ENCODE peak calls at places on chromosomes 12 and 14, in seven cellular contexts. One of them, this sample, is unnamed.

GRCh38 chr12:1863823-1864222 is 43.5 kb downstream of the LRTM2 start:
- DNase-seq in stimulated activated CD8-positive, alpha-beta memory T cell treated with anti-CD3 and anti-CD28 coated beads, Interleukin-15, amount 100 ng/mL, for 1 hour: no peak
- DNase-seq in activated CD8-positive, alpha-beta T cell treated with anti-CD3 and anti-CD28 coated beads, Interleukin-2, amount 10 ng/mL, durations not matched to agents 7 days and 5 days: no peak
- DNase-seq in activated CD4-positive, alpha-beta T cell treated with anti-CD3 and anti-CD28 coated beads, Interleukin-2, amount 50 U/mL, for 1 hour: no peak
- DNase-seq in A172: no peak
- DNase-seq in putamen: no peak
- DNase-seq in HuH-7: no peak
- DNase-seq in this sample: no peak

GRCh38 chr14:52402812-52403526 is 88.9 kb downstream of the PTGER2 start:
- DNase-seq in stimulated activated CD8-positive, alpha-beta memory T cell treated with anti-CD3 and anti-CD28 coated beads, Interleukin-15, amount 100 ng/mL, for 1 hour: no peak
- DNase-seq in activated CD8-positive, alpha-beta T cell treated with anti-CD3 and anti-CD28 coated beads, Interleukin-2, amount 10 ng/mL, durations not matched to agents 7 days and 5 days: no peak
- DNase-seq in activated CD4-positive, alpha-beta T cell treated with anti-CD3 and anti-CD28 coated beads, Interleukin-2, amount 50 U/mL, for 1 hour: no peak
- DNase-seq in A172: no peak
- DNase-seq in putamen: no peak
- DNase-seq in HuH-7: no peak
- DNase-seq in this sample: no peak

GRCh38 chr12:83390186-83390585 is 703.5 kb downstream of the TMTC2 start:
- DNase-seq in stimulated activated CD8-positive, alpha-beta memory T cell treated with anti-CD3 and anti-CD28 coated beads, Interleukin-15, amount 100 ng/mL, for 1 hour: no peak
- DNase-seq in activated CD8-positive, alpha-beta T cell treated with anti-CD3 and anti-CD28 coated beads, Interleukin-2, amount 10 ng/mL, durations not matched to agents 7 days and 5 days: no peak
- DNase-seq in activated CD4-positive, alpha-beta T cell treated with anti-CD3 and anti-CD28 coated beads, Interleukin-2, amount 50 U/mL, for 1 hour: no peak
- DNase-seq in A172: no peak
- DNase-seq in putamen: no peak
- DNase-seq in HuH-7: no peak
- DNase-seq in this sample: no peak

GRCh38 chr12:34400986-34401658 is 378.8 kb downstream of the ALG10 start:
- DNase-seq in stimulated activated CD8-positive, alpha-beta memory T cell treated with anti-CD3 and anti-CD28 coated beads, Interleukin-15, amount 100 ng/mL, for 1 hour: no peak
- DNase-seq in activated CD8-positive, alpha-beta T cell treated with anti-CD3 and anti-CD28 coated beads, Interleukin-2, amount 10 ng/mL, durations not matched to agents 7 days and 5 days: no peak
- DNase-seq in activated CD4-positive, alpha-beta T cell treated with anti-CD3 and anti-CD28 coated beads, Interleukin-2, amount 50 U/mL, for 1 hour: no peak
- DNase-seq in A172: no peak
- DNase-seq in putamen: no peak
- DNase-seq in HuH-7: no peak
- DNase-seq in this sample: peak

GRCh38 chr12:75665216-75665615 is 153.8 kb upstream of the KRR1 start:
- DNase-seq in stimulated activated CD8-positive, alpha-beta memory T cell treated with anti-CD3 and anti-CD28 coated beads, Interleukin-15, amount 100 ng/mL, for 1 hour: no peak
- DNase-seq in activated CD8-positive, alpha-beta T cell treated with anti-CD3 and anti-CD28 coated beads, Interleukin-2, amount 10 ng/mL, durations not matched to agents 7 days and 5 days: no peak
- DNase-seq in activated CD4-positive, alpha-beta T cell treated with anti-CD3 and anti-CD28 coated beads, Interleukin-2, amount 50 U/mL, for 1 hour: no peak
- DNase-seq in A172: peak
- DNase-seq in putamen: no peak
- DNase-seq in HuH-7: no peak
- DNase-seq in this sample: no peak

GRCh38 chr12:28887591-28887990 is 261.5 kb upstream of the FAR2 start:
- DNase-seq in stimulated activated CD8-positive, alpha-beta memory T cell treated with anti-CD3 and anti-CD28 coated beads, Interleukin-15, amount 100 ng/mL, for 1 hour: no peak
- DNase-seq in activated CD8-positive, alpha-beta T cell treated with anti-CD3 and anti-CD28 coated beads, Interleukin-2, amount 10 ng/mL, durations not matched to agents 7 days and 5 days: no peak
- DNase-seq in activated CD4-positive, alpha-beta T cell treated with anti-CD3 and anti-CD28 coated beads, Interleukin-2, amount 50 U/mL, for 1 hour: no peak
- DNase-seq in A172: no peak
- DNase-seq in putamen: no peak
- DNase-seq in HuH-7: no peak
- DNase-seq in this sample: no peak

GRCh38 chr12:120209851-120210250 is 8.9 kb upstream of the RPLP0 start:
- DNase-seq in stimulated activated CD8-positive, alpha-beta memory T cell treated with anti-CD3 and anti-CD28 coated beads, Interleukin-15, amount 100 ng/mL, for 1 hour: no peak
- DNase-seq in activated CD8-positive, alpha-beta T cell treated with anti-CD3 and anti-CD28 coated beads, Interleukin-2, amount 10 ng/mL, durations not matched to agents 7 days and 5 days: no peak
- DNase-seq in activated CD4-positive, alpha-beta T cell treated with anti-CD3 and anti-CD28 coated beads, Interleukin-2, amount 50 U/mL, for 1 hour: no peak
- DNase-seq in A172: no peak
- DNase-seq in putamen: no peak
- DNase-seq in HuH-7: no peak
- DNase-seq in this sample: no peak

GRCh38 chr12:132429932-132430643 is 59.9 kb upstream of the FBRSL1 start:
- DNase-seq in stimulated activated CD8-positive, alpha-beta memory T cell treated with anti-CD3 and anti-CD28 coated beads, Interleukin-15, amount 100 ng/mL, for 1 hour: peak
- DNase-seq in activated CD8-positive, alpha-beta T cell treated with anti-CD3 and anti-CD28 coated beads, Interleukin-2, amount 10 ng/mL, durations not matched to agents 7 days and 5 days: peak
- DNase-seq in activated CD4-positive, alpha-beta T cell treated with anti-CD3 and anti-CD28 coated beads, Interleukin-2, amount 50 U/mL, for 1 hour: peak
- DNase-seq in A172: peak
- DNase-seq in putamen: no peak
- DNase-seq in HuH-7: peak
- DNase-seq in this sample: peak

GRCh38 chr12:25496098-25496587 is 56.9 kb downstream of the LMNTD1 start:
- DNase-seq in stimulated activated CD8-positive, alpha-beta memory T cell treated with anti-CD3 and anti-CD28 coated beads, Interleukin-15, amount 100 ng/mL, for 1 hour: no peak
- DNase-seq in activated CD8-positive, alpha-beta T cell treated with anti-CD3 and anti-CD28 coated beads, Interleukin-2, amount 10 ng/mL, durations not matched to agents 7 days and 5 days: no peak
- DNase-seq in activated CD4-positive, alpha-beta T cell treated with anti-CD3 and anti-CD28 coated beads, Interleukin-2, amount 50 U/mL, for 1 hour: no peak
- DNase-seq in A172: no peak
- DNase-seq in putamen: no peak
- DNase-seq in HuH-7: no peak
- DNase-seq in this sample: no peak

GRCh38 chr14:29486132-29486531 is 441.5 kb downstream of the PRKD1 start:
- DNase-seq in stimulated activated CD8-positive, alpha-beta memory T cell treated with anti-CD3 and anti-CD28 coated beads, Interleukin-15, amount 100 ng/mL, for 1 hour: no peak
- DNase-seq in activated CD8-positive, alpha-beta T cell treated with anti-CD3 and anti-CD28 coated beads, Interleukin-2, amount 10 ng/mL, durations not matched to agents 7 days and 5 days: no peak
- DNase-seq in activated CD4-positive, alpha-beta T cell treated with anti-CD3 and anti-CD28 coated beads, Interleukin-2, amount 50 U/mL, for 1 hour: no peak
- DNase-seq in A172: no peak
- DNase-seq in putamen: no peak
- DNase-seq in HuH-7: no peak
- DNase-seq in this sample: no peak

GRCh38 chr14:89842852-89843251 is 111.7 kb downstream of the EFCAB11 start:
- DNase-seq in stimulated activated CD8-positive, alpha-beta memory T cell treated with anti-CD3 and anti-CD28 coated beads, Interleukin-15, amount 100 ng/mL, for 1 hour: no peak
- DNase-seq in activated CD8-positive, alpha-beta T cell treated with anti-CD3 and anti-CD28 coated beads, Interleukin-2, amount 10 ng/mL, durations not matched to agents 7 days and 5 days: no peak
- DNase-seq in activated CD4-positive, alpha-beta T cell treated with anti-CD3 and anti-CD28 coated beads, Interleukin-2, amount 50 U/mL, for 1 hour: no peak
- DNase-seq in A172: no peak
- DNase-seq in putamen: no peak
- DNase-seq in HuH-7: peak
- DNase-seq in this sample: no peak

GRCh38 chr14:31283568-31284252 is 76.1 kb upstream of the HECTD1 start:
- DNase-seq in stimulated activated CD8-positive, alpha-beta memory T cell treated with anti-CD3 and anti-CD28 coated beads, Interleukin-15, amount 100 ng/mL, for 1 hour: no peak
- DNase-seq in activated CD8-positive, alpha-beta T cell treated with anti-CD3 and anti-CD28 coated beads, Interleukin-2, amount 10 ng/mL, durations not matched to agents 7 days and 5 days: no peak
- DNase-seq in activated CD4-positive, alpha-beta T cell treated with anti-CD3 and anti-CD28 coated beads, Interleukin-2, amount 50 U/mL, for 1 hour: no peak
- DNase-seq in A172: no peak
- DNase-seq in putamen: no peak
- DNase-seq in HuH-7: no peak
- DNase-seq in this sample: no peak

GRCh38 chr14:63717704-63718103 is 10.2 kb downstream of the SGPP1 start:
- DNase-seq in stimulated activated CD8-positive, alpha-beta memory T cell treated with anti-CD3 and anti-CD28 coated beads, Interleukin-15, amount 100 ng/mL, for 1 hour: no peak
- DNase-seq in activated CD8-positive, alpha-beta T cell treated with anti-CD3 and anti-CD28 coated beads, Interleukin-2, amount 10 ng/mL, durations not matched to agents 7 days and 5 days: no peak
- DNase-seq in activated CD4-positive, alpha-beta T cell treated with anti-CD3 and anti-CD28 coated beads, Interleukin-2, amount 50 U/mL, for 1 hour: no peak
- DNase-seq in A172: peak
- DNase-seq in putamen: no peak
- DNase-seq in HuH-7: no peak
- DNase-seq in this sample: no peak

GRCh38 chr12:104630230-104630670 is 173.5 kb downstream of the CHST11 start:
- DNase-seq in stimulated activated CD8-positive, alpha-beta memory T cell treated with anti-CD3 and anti-CD28 coated beads, Interleukin-15, amount 100 ng/mL, for 1 hour: no peak
- DNase-seq in activated CD8-positive, alpha-beta T cell treated with anti-CD3 and anti-CD28 coated beads, Interleukin-2, amount 10 ng/mL, durations not matched to agents 7 days and 5 days: no peak
- DNase-seq in activated CD4-positive, alpha-beta T cell treated with anti-CD3 and anti-CD28 coated beads, Interleukin-2, amount 50 U/mL, for 1 hour: no peak
- DNase-seq in A172: no peak
- DNase-seq in putamen: no peak
- DNase-seq in HuH-7: no peak
- DNase-seq in this sample: peak

GRCh38 chr14:54805521-54806322 is 96.9 kb downstream of the GCH1 start:
- DNase-seq in stimulated activated CD8-positive, alpha-beta memory T cell treated with anti-CD3 and anti-CD28 coated beads, Interleukin-15, amount 100 ng/mL, for 1 hour: peak
- DNase-seq in activated CD8-positive, alpha-beta T cell treated with anti-CD3 and anti-CD28 coated beads, Interleukin-2, amount 10 ng/mL, durations not matched to agents 7 days and 5 days: peak
- DNase-seq in activated CD4-positive, alpha-beta T cell treated with anti-CD3 and anti-CD28 coated beads, Interleukin-2, amount 50 U/mL, for 1 hour: peak
- DNase-seq in A172: peak
- DNase-seq in putamen: peak
- DNase-seq in HuH-7: peak
- DNase-seq in this sample: peak

GRCh38 chr12:20624718-20625117 is 70.4 kb upstream of the SLCO1C1 start:
- DNase-seq in stimulated activated CD8-positive, alpha-beta memory T cell treated with anti-CD3 and anti-CD28 coated beads, Interleukin-15, amount 100 ng/mL, for 1 hour: no peak
- DNase-seq in activated CD8-positive, alpha-beta T cell treated with anti-CD3 and anti-CD28 coated beads, Interleukin-2, amount 10 ng/mL, durations not matched to agents 7 days and 5 days: no peak
- DNase-seq in activated CD4-positive, alpha-beta T cell treated with anti-CD3 and anti-CD28 coated beads, Interleukin-2, amount 50 U/mL, for 1 hour: no peak
- DNase-seq in A172: peak
- DNase-seq in putamen: no peak
- DNase-seq in HuH-7: peak
- DNase-seq in this sample: peak

GRCh38 chr14:101474563-101475467 is 86.5 kb upstream of the DIO3 start:
- DNase-seq in stimulated activated CD8-positive, alpha-beta memory T cell treated with anti-CD3 and anti-CD28 coated beads, Interleukin-15, amount 100 ng/mL, for 1 hour: no peak
- DNase-seq in activated CD8-positive, alpha-beta T cell treated with anti-CD3 and anti-CD28 coated beads, Interleukin-2, amount 10 ng/mL, durations not matched to agents 7 days and 5 days: no peak
- DNase-seq in activated CD4-positive, alpha-beta T cell treated with anti-CD3 and anti-CD28 coated beads, Interleukin-2, amount 50 U/mL, for 1 hour: no peak
- DNase-seq in A172: no peak
- DNase-seq in putamen: no peak
- DNase-seq in HuH-7: no peak
- DNase-seq in this sample: peak

GRCh38 chr12:12070674-12071661 is at the start of gene BCL2L14:
- DNase-seq in stimulated activated CD8-positive, alpha-beta memory T cell treated with anti-CD3 and anti-CD28 coated beads, Interleukin-15, amount 100 ng/mL, for 1 hour: no peak
- DNase-seq in activated CD8-positive, alpha-beta T cell treated with anti-CD3 and anti-CD28 coated beads, Interleukin-2, amount 10 ng/mL, durations not matched to agents 7 days and 5 days: peak
- DNase-seq in activated CD4-positive, alpha-beta T cell treated with anti-CD3 and anti-CD28 coated beads, Interleukin-2, amount 50 U/mL, for 1 hour: no peak
- DNase-seq in A172: no peak
- DNase-seq in putamen: no peak
- DNase-seq in HuH-7: peak
- DNase-seq in this sample: no peak

GRCh38 chr14:89773644-89774316 is 180.8 kb downstream of the EFCAB11 start:
- DNase-seq in stimulated activated CD8-positive, alpha-beta memory T cell treated with anti-CD3 and anti-CD28 coated beads, Interleukin-15, amount 100 ng/mL, for 1 hour: peak
- DNase-seq in activated CD8-positive, alpha-beta T cell treated with anti-CD3 and anti-CD28 coated beads, Interleukin-2, amount 10 ng/mL, durations not matched to agents 7 days and 5 days: peak
- DNase-seq in activated CD4-positive, alpha-beta T cell treated with anti-CD3 and anti-CD28 coated beads, Interleukin-2, amount 50 U/mL, for 1 hour: peak
- DNase-seq in A172: peak
- DNase-seq in putamen: no peak
- DNase-seq in HuH-7: no peak
- DNase-seq in this sample: no peak

GRCh38 chr14:70789361-70789760 is 20.0 kb downstream of the MAP3K9 start:
- DNase-seq in stimulated activated CD8-positive, alpha-beta memory T cell treated with anti-CD3 and anti-CD28 coated beads, Interleukin-15, amount 100 ng/mL, for 1 hour: no peak
- DNase-seq in activated CD8-positive, alpha-beta T cell treated with anti-CD3 and anti-CD28 coated beads, Interleukin-2, amount 10 ng/mL, durations not matched to agents 7 days and 5 days: no peak
- DNase-seq in activated CD4-positive, alpha-beta T cell treated with anti-CD3 and anti-CD28 coated beads, Interleukin-2, amount 50 U/mL, for 1 hour: no peak
- DNase-seq in A172: peak
- DNase-seq in putamen: no peak
- DNase-seq in HuH-7: no peak
- DNase-seq in this sample: no peak

GRCh38 chr14:32941668-32942065 is 3.0 kb downstream of the NPAS3 start:
- DNase-seq in stimulated activated CD8-positive, alpha-beta memory T cell treated with anti-CD3 and anti-CD28 coated beads, Interleukin-15, amount 100 ng/mL, for 1 hour: no peak
- DNase-seq in activated CD8-positive, alpha-beta T cell treated with anti-CD3 and anti-CD28 coated beads, Interleukin-2, amount 10 ng/mL, durations not matched to agents 7 days and 5 days: no peak
- DNase-seq in activated CD4-positive, alpha-beta T cell treated with anti-CD3 and anti-CD28 coated beads, Interleukin-2, amount 50 U/mL, for 1 hour: no peak
- DNase-seq in A172: no peak
- DNase-seq in putamen: no peak
- DNase-seq in HuH-7: no peak
- DNase-seq in this sample: no peak

GRCh38 chr14:69107407-69108003 is 45.4 kb downstream of the DCAF5 start:
- DNase-seq in stimulated activated CD8-positive, alpha-beta memory T cell treated with anti-CD3 and anti-CD28 coated beads, Interleukin-15, amount 100 ng/mL, for 1 hour: no peak
- DNase-seq in activated CD8-positive, alpha-beta T cell treated with anti-CD3 and anti-CD28 coated beads, Interleukin-2, amount 10 ng/mL, durations not matched to agents 7 days and 5 days: peak
- DNase-seq in activated CD4-positive, alpha-beta T cell treated with anti-CD3 and anti-CD28 coated beads, Interleukin-2, amount 50 U/mL, for 1 hour: peak
- DNase-seq in A172: peak
- DNase-seq in putamen: no peak
- DNase-seq in HuH-7: peak
- DNase-seq in this sample: peak

GRCh38 chr12:90331821-90332220 is 623.2 kb downstream of the CCER1 start:
- DNase-seq in stimulated activated CD8-positive, alpha-beta memory T cell treated with anti-CD3 and anti-CD28 coated beads, Interleukin-15, amount 100 ng/mL, for 1 hour: no peak
- DNase-seq in activated CD8-positive, alpha-beta T cell treated with anti-CD3 and anti-CD28 coated beads, Interleukin-2, amount 10 ng/mL, durations not matched to agents 7 days and 5 days: no peak
- DNase-seq in activated CD4-positive, alpha-beta T cell treated with anti-CD3 and anti-CD28 coated beads, Interleukin-2, amount 50 U/mL, for 1 hour: no peak
- DNase-seq in A172: no peak
- DNase-seq in putamen: no peak
- DNase-seq in HuH-7: no peak
- DNase-seq in this sample: no peak

GRCh38 chr14:102606296-102606695 is 13.8 kb downstream of the RCOR1 start:
- DNase-seq in stimulated activated CD8-positive, alpha-beta memory T cell treated with anti-CD3 and anti-CD28 coated beads, Interleukin-15, amount 100 ng/mL, for 1 hour: no peak
- DNase-seq in activated CD8-positive, alpha-beta T cell treated with anti-CD3 and anti-CD28 coated beads, Interleukin-2, amount 10 ng/mL, durations not matched to agents 7 days and 5 days: no peak
- DNase-seq in activated CD4-positive, alpha-beta T cell treated with anti-CD3 and anti-CD28 coated beads, Interleukin-2, amount 50 U/mL, for 1 hour: no peak
- DNase-seq in A172: no peak
- DNase-seq in putamen: no peak
- DNase-seq in HuH-7: no peak
- DNase-seq in this sample: no peak

GRCh38 chr14:90808759-90809529 is 7.3 kb downstream of the TTC7B start:
- DNase-seq in stimulated activated CD8-positive, alpha-beta memory T cell treated with anti-CD3 and anti-CD28 coated beads, Interleukin-15, amount 100 ng/mL, for 1 hour: no peak
- DNase-seq in activated CD8-positive, alpha-beta T cell treated with anti-CD3 and anti-CD28 coated beads, Interleukin-2, amount 10 ng/mL, durations not matched to agents 7 days and 5 days: no peak
- DNase-seq in activated CD4-positive, alpha-beta T cell treated with anti-CD3 and anti-CD28 coated beads, Interleukin-2, amount 50 U/mL, for 1 hour: no peak
- DNase-seq in A172: no peak
- DNase-seq in putamen: no peak
- DNase-seq in HuH-7: no peak
- DNase-seq in this sample: no peak

GRCh38 chr12:2893007-2893406 is 2.3 kb downstream of the TULP3 start:
- DNase-seq in stimulated activated CD8-positive, alpha-beta memory T cell treated with anti-CD3 and anti-CD28 coated beads, Interleukin-15, amount 100 ng/mL, for 1 hour: no peak
- DNase-seq in activated CD8-positive, alpha-beta T cell treated with anti-CD3 and anti-CD28 coated beads, Interleukin-2, amount 10 ng/mL, durations not matched to agents 7 days and 5 days: no peak
- DNase-seq in activated CD4-positive, alpha-beta T cell treated with anti-CD3 and anti-CD28 coated beads, Interleukin-2, amount 50 U/mL, for 1 hour: no peak
- DNase-seq in A172: peak
- DNase-seq in putamen: no peak
- DNase-seq in HuH-7: no peak
- DNase-seq in this sample: no peak

GRCh38 chr12:115911360-115911759 is 366.1 kb downstream of the MED13L start:
- DNase-seq in stimulated activated CD8-positive, alpha-beta memory T cell treated with anti-CD3 and anti-CD28 coated beads, Interleukin-15, amount 100 ng/mL, for 1 hour: no peak
- DNase-seq in activated CD8-positive, alpha-beta T cell treated with anti-CD3 and anti-CD28 coated beads, Interleukin-2, amount 10 ng/mL, durations not matched to agents 7 days and 5 days: no peak
- DNase-seq in activated CD4-positive, alpha-beta T cell treated with anti-CD3 and anti-CD28 coated beads, Interleukin-2, amount 50 U/mL, for 1 hour: no peak
- DNase-seq in A172: no peak
- DNase-seq in putamen: no peak
- DNase-seq in HuH-7: no peak
- DNase-seq in this sample: no peak

GRCh38 chr12:106305376-106305775 is 2.8 kb downstream of the TCP11L2 start:
- DNase-seq in stimulated activated CD8-positive, alpha-beta memory T cell treated with anti-CD3 and anti-CD28 coated beads, Interleukin-15, amount 100 ng/mL, for 1 hour: no peak
- DNase-seq in activated CD8-positive, alpha-beta T cell treated with anti-CD3 and anti-CD28 coated beads, Interleukin-2, amount 10 ng/mL, durations not matched to agents 7 days and 5 days: no peak
- DNase-seq in activated CD4-positive, alpha-beta T cell treated with anti-CD3 and anti-CD28 coated beads, Interleukin-2, amount 50 U/mL, for 1 hour: no peak
- DNase-seq in A172: no peak
- DNase-seq in putamen: peak
- DNase-seq in HuH-7: no peak
- DNase-seq in this sample: no peak

GRCh38 chr14:85566603-85567002 is 36.7 kb downstream of the FLRT2 start:
- DNase-seq in stimulated activated CD8-positive, alpha-beta memory T cell treated with anti-CD3 and anti-CD28 coated beads, Interleukin-15, amount 100 ng/mL, for 1 hour: no peak
- DNase-seq in activated CD8-positive, alpha-beta T cell treated with anti-CD3 and anti-CD28 coated beads, Interleukin-2, amount 10 ng/mL, durations not matched to agents 7 days and 5 days: no peak
- DNase-seq in activated CD4-positive, alpha-beta T cell treated with anti-CD3 and anti-CD28 coated beads, Interleukin-2, amount 50 U/mL, for 1 hour: no peak
- DNase-seq in A172: peak
- DNase-seq in putamen: no peak
- DNase-seq in HuH-7: no peak
- DNase-seq in this sample: no peak

GRCh38 chr14:101561145-101561896 is at the start of gene DIO3:
- DNase-seq in stimulated activated CD8-positive, alpha-beta memory T cell treated with anti-CD3 and anti-CD28 coated beads, Interleukin-15, amount 100 ng/mL, for 1 hour: no peak
- DNase-seq in activated CD8-positive, alpha-beta T cell treated with anti-CD3 and anti-CD28 coated beads, Interleukin-2, amount 10 ng/mL, durations not matched to agents 7 days and 5 days: no peak
- DNase-seq in activated CD4-positive, alpha-beta T cell treated with anti-CD3 and anti-CD28 coated beads, Interleukin-2, amount 50 U/mL, for 1 hour: no peak
- DNase-seq in A172: no peak
- DNase-seq in putamen: no peak
- DNase-seq in HuH-7: peak
- DNase-seq in this sample: peak

GRCh38 chr12:71585218-71585617 is 78.4 kb downstream of the ZFC3H1 start:
- DNase-seq in stimulated activated CD8-positive, alpha-beta memory T cell treated with anti-CD3 and anti-CD28 coated beads, Interleukin-15, amount 100 ng/mL, for 1 hour: no peak
- DNase-seq in activated CD8-positive, alpha-beta T cell treated with anti-CD3 and anti-CD28 coated beads, Interleukin-2, amount 10 ng/mL, durations not matched to agents 7 days and 5 days: no peak
- DNase-seq in activated CD4-positive, alpha-beta T cell treated with anti-CD3 and anti-CD28 coated beads, Interleukin-2, amount 50 U/mL, for 1 hour: no peak
- DNase-seq in A172: no peak
- DNase-seq in putamen: no peak
- DNase-seq in HuH-7: no peak
- DNase-seq in this sample: no peak

GRCh38 chr12:121442028-121442948 is 42.4 kb downstream of the RNF34 start:
- DNase-seq in stimulated activated CD8-positive, alpha-beta memory T cell treated with anti-CD3 and anti-CD28 coated beads, Interleukin-15, amount 100 ng/mL, for 1 hour: no peak
- DNase-seq in activated CD8-positive, alpha-beta T cell treated with anti-CD3 and anti-CD28 coated beads, Interleukin-2, amount 10 ng/mL, durations not matched to agents 7 days and 5 days: no peak
- DNase-seq in activated CD4-positive, alpha-beta T cell treated with anti-CD3 and anti-CD28 coated beads, Interleukin-2, amount 50 U/mL, for 1 hour: no peak
- DNase-seq in A172: no peak
- DNase-seq in putamen: no peak
- DNase-seq in HuH-7: no peak
- DNase-seq in this sample: no peak

GRCh38 chr14:22886500-22887259 is 3.7 kb downstream of the REM2 start:
- DNase-seq in stimulated activated CD8-positive, alpha-beta memory T cell treated with anti-CD3 and anti-CD28 coated beads, Interleukin-15, amount 100 ng/mL, for 1 hour: peak
- DNase-seq in activated CD8-positive, alpha-beta T cell treated with anti-CD3 and anti-CD28 coated beads, Interleukin-2, amount 10 ng/mL, durations not matched to agents 7 days and 5 days: peak
- DNase-seq in activated CD4-positive, alpha-beta T cell treated with anti-CD3 and anti-CD28 coated beads, Interleukin-2, amount 50 U/mL, for 1 hour: peak
- DNase-seq in A172: no peak
- DNase-seq in putamen: no peak
- DNase-seq in HuH-7: no peak
- DNase-seq in this sample: no peak

GRCh38 chr14:71206766-71207371 is 299.6 kb downstream of the PCNX1 start:
- DNase-seq in stimulated activated CD8-positive, alpha-beta memory T cell treated with anti-CD3 and anti-CD28 coated beads, Interleukin-15, amount 100 ng/mL, for 1 hour: no peak
- DNase-seq in activated CD8-positive, alpha-beta T cell treated with anti-CD3 and anti-CD28 coated beads, Interleukin-2, amount 10 ng/mL, durations not matched to agents 7 days and 5 days: no peak
- DNase-seq in activated CD4-positive, alpha-beta T cell treated with anti-CD3 and anti-CD28 coated beads, Interleukin-2, amount 50 U/mL, for 1 hour: no peak
- DNase-seq in A172: peak
- DNase-seq in putamen: peak
- DNase-seq in HuH-7: no peak
- DNase-seq in this sample: no peak

GRCh38 chr12:98136544-98136943 is 378.8 kb upstream of the TMPO start:
- DNase-seq in stimulated activated CD8-positive, alpha-beta memory T cell treated with anti-CD3 and anti-CD28 coated beads, Interleukin-15, amount 100 ng/mL, for 1 hour: no peak
- DNase-seq in activated CD8-positive, alpha-beta T cell treated with anti-CD3 and anti-CD28 coated beads, Interleukin-2, amount 10 ng/mL, durations not matched to agents 7 days and 5 days: no peak
- DNase-seq in activated CD4-positive, alpha-beta T cell treated with anti-CD3 and anti-CD28 coated beads, Interleukin-2, amount 50 U/mL, for 1 hour: no peak
- DNase-seq in A172: no peak
- DNase-seq in putamen: no peak
- DNase-seq in HuH-7: no peak
- DNase-seq in this sample: no peak

This sample was measured in D341Med.